ENCODE peak calls at places on chromosome 7, in four cellular contexts. Q is SK-N-SH, L is esophagus muscularis mucosa, G is tibial nerve. X is an unnamed sample.

GRCh38 chr7:1144269-1144771 is 15.7 kb downstream of the ZFAND2A start:
- DNase-seq in Q (peak; percentile 92), L (no peak), G (peak; percentile 11), X (peak; percentile 75)

GRCh38 chr7:112199035-112199655 is 7.1 kb downstream of the DOCK4 start:
- DNase-seq in Q (no peak), L (no peak), G (no peak), X (no peak)

GRCh38 chr7:14542624-14543023 is 359.9 kb downstream of the DGKB start:
- DNase-seq in Q (peak; percentile 6), L (no peak), G (no peak), X (no peak)

GRCh38 chr7:142880886-142881505 is 4.5 kb downstream of the TRPV6 start:
- DNase-seq in Q (peak; percentile 73), L (no peak), G (no peak), X (peak; percentile 58)

GRCh38 chr7:153006911-153007310 is 247.4 kb downstream of the ACTR3B start:
- DNase-seq in Q (no peak), L (no peak), G (no peak), X (no peak)

GRCh38 chr7:7808626-7809025 is 90.2 kb upstream of the RPA3 start:
- DNase-seq in Q (no peak), L (no peak), G (no peak), X (no peak)

GRCh38 chr7:78427209-78427608 is 628.6 kb downstream of the PHTF2 start:
- DNase-seq in Q (no peak), L (no peak), G (no peak), X (no peak)

GRCh38 chr7:24914465-24914859 is 65.5 kb downstream of the OSBPL3 start:
- DNase-seq in Q (no peak), L (no peak), G (no peak), X (no peak)

GRCh38 chr7:47887016-47887640 is 61.1 kb downstream of the PKD1L1 start:
- DNase-seq in Q (no peak), L (peak; percentile 90), G (no peak), X (no peak)

GRCh38 chr7:110573862-110574528 is 516.9 kb upstream of the LRRN3 start:
- DNase-seq in Q (no peak), L (no peak), G (no peak), X (no peak)

GRCh38 chr7:47180268-47180826 is 401.6 kb downstream of the TNS3 start:
- DNase-seq in Q (peak; percentile 73), L (no peak), G (peak; percentile 75), X (peak; percentile 43)

GRCh38 chr7:12431886-12432285 is 28.2 kb upstream of the VWDE start:
- DNase-seq in Q (no peak), L (no peak), G (no peak), X (peak; percentile 72)

GRCh38 chr7:30068117-30068516 is 39.9 kb downstream of the PLEKHA8 start:
- DNase-seq in Q (no peak), L (no peak), G (peak; percentile 21), X (no peak)

GRCh38 chr7:132065193-132065972 is 509.0 kb upstream of the PODXL start:
- DNase-seq in Q (peak; percentile 41), L (no peak), G (peak; percentile 43), X (no peak)

GRCh38 chr7:99669782-99670181 is 10.0 kb downstream of the CYP3A5 start:
- DNase-seq in Q (no peak), L (no peak), G (no peak), X (no peak)

GRCh38 chr7:50304911-50305621 is 550 bp downstream of the IKZF1 start:
- DNase-seq in Q (peak; percentile 25), L (no peak), G (no peak), X (no peak)

GRCh38 chr7:141991144-141991543 is 4.5 kb upstream of the MGAM start:
- DNase-seq in Q (no peak), L (no peak), G (no peak), X (no peak)

GRCh38 chr7:97851725-97852124 is 20.5 kb downstream of the ASNS start:
- DNase-seq in Q (no peak), L (no peak), G (no peak), X (no peak)

GRCh38 chr7:24401628-24402593 is 117.9 kb downstream of the NPY start:
- DNase-seq in Q (peak; percentile 30), L (no peak), G (no peak), X (no peak)

GRCh38 chr7:22559829-22560489 is 60.0 kb upstream of the STEAP1B start:
- DNase-seq in Q (peak; percentile 77), L (peak; percentile 91), G (peak; percentile 84), X (peak; percentile 63)

GRCh38 chr7:73893342-73894101 is 32.6 kb downstream of the TMEM270 start:
- DNase-seq in Q (no peak), L (no peak), G (no peak), X (no peak)

GRCh38 chr7:133669061-133669455 is 416.2 kb downstream of the EXOC4 start:
- DNase-seq in Q (no peak), L (no peak), G (no peak), X (no peak)

GRCh38 chr7:95999481-95999880 is 227.1 kb downstream of the DYNC1I1 start:
- DNase-seq in Q (no peak), L (no peak), G (no peak), X (no peak)

GRCh38 chr7:38702002-38702535 is 70.9 kb upstream of the AMPH start:
- DNase-seq in Q (no peak), L (no peak), G (no peak), X (no peak)

GRCh38 chr7:134827889-134828288 is 48.5 kb downstream of the CALD1 start:
- DNase-seq in Q (no peak), L (no peak), G (no peak), X (no peak)
- TF ChIP-seq EP300 in Q (no peak), L (no peak), G (no peak), X (peak; percentile 64)

GRCh38 chr7:27116019-27116411 is 13.5 kb upstream of the HOXA2 start:
- DNase-seq in Q (no peak), L (no peak), G (no peak), X (no peak)

GRCh38 chr7:27115161-27116018 is 12.9 kb upstream of the HOXA2 start:
- DNase-seq in Q (no peak), L (no peak), G (no peak), X (no peak)

GRCh38 chr7:27117687-27118491 is 12.7 kb downstream of the HOXA4 start:
- DNase-seq in Q (no peak), L (no peak), G (no peak), X (no peak)

GRCh38 chr7:27116962-27117686 is 13.4 kb downstream of the HOXA4 start:
- DNase-seq in Q (no peak), L (no peak), G (no peak), X (no peak)

GRCh38 chr7:27116521-27116946 is 14.0 kb downstream of the HOXA4 start:
- DNase-seq in Q (no peak), L (no peak), G (no peak), X (no peak)
- H3K27ac ChIP-seq in Q (no peak overlapping the region), L (peak overlapping the region; percentile 100), G (peak overlapping the region; percentile 29), X (peak overlapping the region; percentile 99)

DNA sequence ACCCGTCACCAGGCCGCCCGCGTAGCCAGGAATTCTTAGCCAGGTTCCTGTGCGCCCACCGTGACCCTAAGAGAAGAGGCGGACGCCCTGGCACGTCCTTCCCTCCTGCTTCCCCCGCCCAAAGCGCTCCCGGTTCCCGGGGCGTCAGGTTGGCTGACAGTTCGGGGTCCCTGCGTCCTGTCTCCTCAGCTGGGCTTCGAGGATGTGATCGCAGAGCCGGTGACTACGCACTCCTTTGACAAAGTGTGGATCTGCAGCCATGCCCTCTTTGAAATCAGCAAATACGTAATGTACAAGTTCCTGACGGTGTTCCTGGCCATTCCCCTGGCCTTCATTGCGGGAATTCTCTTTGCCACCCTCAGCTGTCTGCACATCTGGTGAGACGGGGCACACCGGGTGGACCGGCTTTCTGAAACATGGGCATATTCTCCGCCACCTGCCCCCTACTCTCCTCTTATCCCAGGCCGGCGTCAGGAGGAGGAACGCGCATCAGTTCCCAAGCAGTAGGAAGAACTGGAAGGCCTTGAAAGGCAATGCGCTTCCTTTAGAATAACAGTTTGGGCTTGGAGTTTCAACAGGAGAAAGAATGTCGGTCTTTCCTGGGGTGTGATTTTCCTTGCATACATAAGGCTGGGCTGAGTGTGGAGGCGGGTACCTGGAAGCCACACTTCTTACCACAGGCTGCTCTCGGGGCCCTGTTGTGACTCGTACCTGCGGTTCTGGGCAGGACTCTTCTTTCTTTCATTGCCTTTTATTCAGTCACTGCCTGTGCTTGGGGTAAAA is 724 bp downstream of the CAV2 start:
- DNase-seq in Q (peak; percentile 19), L (no peak), G (peak; percentile 28), X (peak; percentile 29)
- TF ChIP-seq EP300 in Q (no peak), L (no peak), G (no peak), X (no peak)

GRCh38 chr7:76296743-76297740 is 5.4 kb upstream of the HSPB1 start:
- DNase-seq in Q (no peak), L (no peak), G (peak; percentile 76), X (peak; percentile 83)
- H3K27ac ChIP-seq in Q (no peak overlapping the region), L (peak overlapping the region; percentile 93), G (peak overlapping the region; percentile 98), X (peak overlapping the region; percentile 94)

GRCh38 chr7:116354171-116354545 is 143.8 kb downstream of the TES start:
- DNase-seq in Q (no peak), L (no peak), G (peak; percentile 21), X (peak; percentile 66)

GRCh38 chr7:116356333-116356965 is 143.1 kb upstream of the CAV2 start:
- DNase-seq in Q (no peak), L (no peak), G (no peak), X (peak; percentile 61)

GRCh38 chr7:116353614-116354013 is 143.3 kb downstream of the TES start:
- DNase-seq in Q (no peak), L (no peak), G (peak; percentile 20), X (peak; percentile 70)

GRCh38 chr7:116355423-116355765 is 144.1 kb upstream of the CAV2 start:
- DNase-seq in Q (no peak), L (no peak), G (no peak), X (no peak)

DNA sequence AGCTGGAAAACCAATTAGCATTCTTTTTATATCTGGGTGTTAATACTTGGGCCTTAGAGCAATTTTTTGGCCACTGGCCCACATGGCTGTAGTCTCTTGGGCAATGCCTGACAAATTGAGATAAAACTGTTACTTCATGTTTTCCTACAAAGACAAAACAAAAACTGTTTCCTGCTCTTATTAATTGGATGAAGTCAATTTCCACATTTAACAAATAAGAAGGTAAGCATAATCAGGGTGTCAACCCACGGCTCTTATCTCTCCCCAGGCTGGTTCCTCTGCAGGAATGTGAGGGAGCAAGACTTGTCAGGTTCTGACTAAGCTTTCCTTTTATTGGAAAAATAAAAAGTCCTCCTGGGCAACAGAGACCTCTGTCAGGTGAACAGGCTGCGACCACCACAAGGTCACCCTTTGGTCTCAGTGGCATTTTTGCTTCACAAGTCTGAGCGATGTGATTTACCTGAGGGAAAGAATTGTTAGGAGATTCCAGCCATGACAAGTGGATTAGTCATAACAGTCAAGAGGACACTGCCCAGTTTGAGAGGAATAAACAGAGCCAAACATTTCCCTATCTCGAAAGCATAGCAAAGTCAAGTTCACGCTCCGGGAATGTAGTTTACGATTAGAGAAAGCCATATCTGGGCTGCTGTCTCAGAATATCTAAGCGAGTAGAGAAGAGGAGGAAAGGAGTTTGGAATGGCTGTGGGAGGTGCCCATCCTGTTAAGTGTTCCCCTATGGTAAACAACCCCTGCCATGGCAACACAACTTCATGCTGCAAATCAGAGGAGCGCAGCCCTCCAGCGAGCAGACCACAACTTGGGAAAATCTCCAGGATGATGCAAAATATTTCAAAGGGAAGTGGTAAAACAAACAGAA is 144.4 kb downstream of the TES start:
- DNase-seq in Q (peak; percentile 11), L (no peak), G (peak; percentile 38), X (peak; percentile 72)
- TF ChIP-seq EP300 in Q (no peak), L (no peak), G (no peak), X (no peak)

X was measured in stomach.